ENCODE peak calls at places on chromosomes 4 and X, in four cellular contexts. B is natural killer cell, R is RWPE1, S is fibroblast of mammary gland. P is an unnamed sample.

GRCh38 chrX:1581132-1581531 is 10.3 kb upstream of the AKAP17A start:
- DNase-seq in R (peak), S (peak), B (peak), P (peak)

GRCh38 chrX:78747471-78747870 is at the start of gene LPAR4:
- DNase-seq in B (no peak), S (peak), R (no peak), P (no peak)

GRCh38 chrX:17634542-17635207 is 102.6 kb upstream of the SCML1 start:
- DNase-seq in R (no peak), S (no peak), B (no peak), P (peak)

GRCh38 chr4:76993787-76994641 is 44.5 kb downstream of the SEPTIN11 start:
- DNase-seq in R (no peak), S (no peak), B (no peak), P (no peak)

GRCh38 chr4:1012031-1012739 is 759 bp downstream of the FGFRL1 start:
- DNase-seq in S (no peak), R (peak), B (peak), P (no peak)

GRCh38 chrX:10649286-10649685 is 28.9 kb upstream of the MID1 start:
- DNase-seq in R (no peak), B (no peak), S (peak), P (no peak)

GRCh38 chr4:6674500-6675149 is 19.1 kb upstream of the S100P start:
- DNase-seq in R (peak), B (peak), S (peak), P (peak)

GRCh38 chrX:150405006-150405405 is 41.9 kb downstream of the MAMLD1 start:
- DNase-seq in B (no peak), R (no peak), S (no peak), P (no peak)

GRCh38 chr4:53118676-53119075 is 247.2 kb downstream of the SCFD2 start:
- DNase-seq in R (no peak), S (no peak), B (no peak), P (no peak)

GRCh38 chr4:139453041-139453370 is 915 bp upstream of the RAB33B start:
- DNase-seq in R (peak), S (no peak), B (no peak), P (peak)

GRCh38 chr4:48295116-48295515 is 25.5 kb upstream of the TEC start:
- DNase-seq in R (no peak), B (no peak), S (no peak), P (no peak)

GRCh38 chrX:68365356-68365755 is 67.9 kb downstream of the OPHN1 start:
- DNase-seq in S (peak), R (no peak), B (no peak), P (no peak)

GRCh38 chr4:20305976-20306375 is 54.3 kb downstream of the SLIT2 start:
- DNase-seq in B (no peak), S (peak), R (no peak), P (no peak)
- TF ChIP-seq CTCF in B (no peak), S (peak), R (no peak), P (no peak)

GRCh38 chr4:2715426-2715825 is 40.7 kb downstream of the TNIP2 start:
- DNase-seq in S (no peak), R (no peak), B (no peak), P (no peak)

GRCh38 chr4:2714918-2715317 is 41.2 kb downstream of the TNIP2 start:
- DNase-seq in R (no peak), B (no peak), S (no peak), P (no peak)

GRCh38 chr4:2713337-2713736 is 42.8 kb downstream of the TNIP2 start:
- DNase-seq in S (no peak), R (no peak), B (no peak), P (no peak)

GRCh38 chr4:2714071-2714770 is 41.9 kb downstream of the TNIP2 start:
- DNase-seq in B (no peak), R (no peak), S (peak), P (no peak)

GRCh38 chr4:2712261-2712842 is 43.8 kb downstream of the TNIP2 start:
- DNase-seq in B (no peak), R (no peak), S (peak), P (peak)
- TF ChIP-seq CTCF in B (no peak), R (no peak), S (peak), P (no peak)

DNA sequence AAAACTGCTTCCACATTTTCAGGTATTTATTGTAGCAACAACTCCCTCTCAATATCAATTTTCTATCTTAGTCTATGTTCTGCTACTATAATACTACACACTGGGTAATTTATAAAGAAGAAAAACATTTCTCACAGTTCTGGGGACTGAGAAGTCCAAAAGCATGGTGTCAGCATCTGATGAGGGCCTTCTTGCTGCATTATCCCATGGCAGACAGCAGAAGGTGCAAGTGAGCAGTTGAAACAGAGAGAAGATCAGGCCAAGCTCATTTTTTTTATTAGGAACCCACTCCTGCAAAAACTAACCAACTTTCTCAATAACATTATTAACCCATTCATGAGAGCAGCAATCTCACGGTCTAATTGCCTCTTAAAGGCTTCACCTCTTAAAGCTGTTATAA is 376.0 kb downstream of the RAB28 start:
- DNase-seq in S (no peak), R (no peak), B (no peak), P (no peak)
- TF ChIP-seq CTCF in S (peak), R (no peak), B (no peak), P (no peak)

DNA sequence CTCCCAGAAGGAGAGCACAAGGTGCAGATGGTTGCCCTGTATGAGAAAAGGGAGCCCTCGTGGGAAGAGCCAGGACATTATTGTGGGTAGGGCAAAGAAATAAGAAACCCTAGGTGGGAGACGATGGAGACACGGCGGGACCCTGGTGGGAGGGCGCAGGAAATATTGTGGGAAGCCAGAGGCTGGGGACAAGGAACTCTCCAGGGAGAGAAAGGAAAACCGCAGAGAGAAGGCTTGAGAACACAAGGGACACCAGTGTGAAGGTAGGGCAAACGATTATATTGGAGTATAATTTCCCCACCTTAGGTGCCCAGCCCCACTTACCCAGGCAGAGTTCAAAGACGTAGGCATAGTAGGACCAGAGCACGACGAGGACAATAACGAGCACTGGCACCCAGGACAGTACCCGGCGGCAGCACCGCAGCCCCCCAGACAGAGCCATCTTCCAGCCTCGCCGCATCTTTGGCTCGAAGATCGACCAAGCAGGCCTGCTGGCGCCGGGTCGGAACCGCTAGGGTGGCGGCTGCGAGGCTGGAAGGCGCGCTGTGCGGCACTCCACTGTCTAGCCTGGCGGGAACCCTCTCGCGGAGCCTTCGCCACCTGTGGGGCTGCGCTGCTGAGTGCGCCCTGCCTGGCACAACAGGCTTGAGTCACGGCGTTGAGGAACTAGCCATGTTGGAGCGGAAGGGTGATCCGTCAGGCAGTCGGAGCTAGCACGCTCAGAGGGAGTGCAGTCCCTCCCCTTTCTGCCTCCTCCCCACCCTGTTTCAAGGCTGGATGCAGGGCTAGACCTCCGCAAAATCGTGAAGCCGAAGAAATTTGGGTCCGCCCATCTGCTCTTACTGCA is at the start of gene ZDHHC15:
- DNase-seq in R (peak), B (no peak), S (peak), P (no peak)
- TF ChIP-seq CTCF in R (no peak), B (no peak), S (no peak), P (no peak)

P was measured in Caco-2.